ENCODE peak calls at places on chromosomes 2 and 18, in seven cellular contexts. A, D, B, I, C, Z and J are unnamed samples.
A peak's percentile ranks its signal among the peaks of the same experiment; 100 is the strongest.

GRCh38 chr2:241218131-241219029 is 29.9 kb downstream of the ANO7 start:
- DNase-seq in I (peak; percentile 88), C (peak; percentile 17), D (peak; percentile 68), B (peak; percentile 75), A (peak; percentile 31), Z (peak; percentile 71), J (peak; percentile 57)

GRCh38 chr2:136238552-136239346 is 120.8 kb upstream of the CXCR4 start:
- DNase-seq in D (no peak), Z (no peak), A (peak; percentile 4), B (no peak), I (no peak), C (peak; percentile 78), J (no peak)

GRCh38 chr2:209579236-209579749 is 155.4 kb downstream of the MAP2 start:
- DNase-seq in I (peak; percentile 60), C (no peak), Z (peak; percentile 51), D (no peak), B (no peak), A (no peak), J (no peak)

GRCh38 chr2:136386046-136386445 is 268.1 kb upstream of the CXCR4 start:
- DNase-seq in I (no peak), A (no peak), B (no peak), Z (peak; percentile 8), D (no peak), C (no peak), J (no peak)

GRCh38 chr2:233974530-233975071 is 57.4 kb downstream of the TRPM8 start:
- DNase-seq in I (peak; percentile 32), C (no peak), D (peak; percentile 76), Z (no peak), A (peak; percentile 98), B (peak; percentile 13), J (peak; percentile 98)

GRCh38 chr2:232568161-232568560 is 17.7 kb downstream of the EIF4E2 start:
- DNase-seq in A (peak; percentile 84), Z (no peak), D (no peak), B (no peak), C (no peak), I (no peak), J (peak; percentile 19)

GRCh38 chr2:105796131-105796638 is 51.5 kb downstream of the NCK2 start:
- DNase-seq in A (no peak), I (peak; percentile 52), B (no peak), D (no peak), C (no peak), Z (no peak), J (no peak)

GRCh38 chr2:46818141-46818552 is 97.5 kb downstream of the MCFD2 start:
- DNase-seq in C (no peak), Z (no peak), D (no peak), B (no peak), A (no peak), I (no peak), J (no peak)

GRCh38 chr2:231483398-231484329 is 19.4 kb upstream of the NCL start:
- DNase-seq in B (no peak), Z (peak; percentile 55), D (no peak), I (peak; percentile 39), A (no peak), C (no peak), J (no peak)

GRCh38 chr18:79611040-79611681 is 68.4 kb upstream of the CTDP1 start:
- DNase-seq in Z (peak; percentile 42), A (peak; percentile 92), C (no peak), D (no peak), I (no peak), B (peak; percentile 32), J (peak; percentile 4)

GRCh38 chr2:55365303-55365702 is 54.4 kb downstream of the CCDC88A start:
- DNase-seq in A (peak; percentile 0), I (no peak), D (no peak), B (peak; percentile 17), Z (no peak), C (no peak), J (no peak)

GRCh38 chr18:58412844-58413666 is 215.8 kb downstream of the ALPK2 start:
- DNase-seq in I (no peak), Z (no peak), B (no peak), D (no peak), A (no peak), C (no peak), J (no peak)

GRCh38 chr2:109193807-109194702 is 65.0 kb downstream of the SH3RF3 start:
- DNase-seq in A (no peak), D (no peak), C (no peak), B (no peak), I (no peak), Z (no peak), J (no peak)

GRCh38 chr2:5845798-5846197 is 153.6 kb downstream of the SOX11 start:
- DNase-seq in B (no peak), I (no peak), C (no peak), Z (no peak), A (no peak), D (no peak), J (no peak)

GRCh38 chr18:11909597-11910026 is 1.5 kb upstream of the MPPE1 start:
- DNase-seq in D (peak; percentile 26), C (no peak), A (peak; percentile 55), Z (no peak), I (no peak), B (no peak), J (no peak)

GRCh38 chr2:210768329-210768910 is 212.0 kb downstream of the CPS1 start:
- DNase-seq in A (no peak), C (no peak), I (no peak), B (no peak), Z (no peak), D (no peak), J (no peak)

GRCh38 chr2:128425731-128426620 is 107.3 kb upstream of the HS6ST1 start:
- DNase-seq in Z (no peak), A (peak; percentile 21), D (no peak), I (no peak), C (no peak), B (no peak), J (peak; percentile 45)

GRCh38 chr2:120445431-120446143 is 99.7 kb downstream of the INHBB start:
- DNase-seq in B (peak; percentile 37), I (no peak), C (no peak), D (peak; percentile 77), Z (no peak), A (peak; percentile 33), J (peak; percentile 24)

GRCh38 chr18:60676807-60677206 is 304.2 kb upstream of the MC4R start:
- DNase-seq in C (no peak), Z (no peak), B (no peak), I (no peak), A (no peak), D (no peak), J (no peak)

GRCh38 chr2:122156101-122156500 is 400.6 kb downstream of the TSN start:
- DNase-seq in Z (no peak), A (no peak), B (no peak), I (no peak), C (no peak), D (no peak), J (no peak)

GRCh38 chr2:239926587-239927234 is 98.4 kb downstream of the NDUFA10 start:
- DNase-seq in D (no peak), C (no peak), I (no peak), Z (no peak), A (peak; percentile 38), B (no peak), J (peak; percentile 41)

GRCh38 chr2:95276244-95276887 is 2.1 kb downstream of the PROM2 start:
- DNase-seq in Z (no peak), A (no peak), I (no peak), C (no peak), D (no peak), B (no peak), J (no peak)

GRCh38 chr2:95278051-95278471 is 3.8 kb downstream of the PROM2 start:
- DNase-seq in A (peak; percentile 24), D (no peak), B (no peak), I (no peak), Z (no peak), C (no peak), J (no peak)

GRCh38 chr2:95275601-95276243 is 1.5 kb downstream of the PROM2 start:
- DNase-seq in B (no peak), D (no peak), C (no peak), A (no peak), I (no peak), Z (no peak), J (no peak)

GRCh38 chr2:95277246-95277906 is 3.1 kb downstream of the PROM2 start:
- DNase-seq in B (peak; percentile 49), Z (no peak), C (no peak), D (peak; percentile 12), A (no peak), I (no peak), J (no peak)

GRCh38 chr2:95276888-95277245 is 2.6 kb downstream of the PROM2 start:
- DNase-seq in B (no peak), A (no peak), C (no peak), Z (no peak), I (no peak), D (no peak), J (no peak)
- H3K9me3 ChIP-seq in B (no peaks in the 10 kb centered on the region), A (no peaks in the 10 kb centered on the region), C (no peaks in the 10 kb centered on the region), Z (peaks cover 96% of the 10 kb centered on the region), I (no peaks in the 10 kb centered on the region), D (no peaks in the 10 kb centered on the region), J (peaks cover 29% of the 10 kb centered on the region)

GRCh38 chr2:84856785-84857184 is 24.1 kb downstream of the TRABD2A start:
- DNase-seq in Z (no peak), C (no peak), A (no peak), I (no peak), D (no peak), B (peak; percentile 19), J (no peak)

GRCh38 chr2:84857566-84857965 is 23.3 kb downstream of the TRABD2A start:
- DNase-seq in C (no peak), Z (no peak), I (no peak), A (no peak), D (no peak), B (no peak), J (no peak)

GRCh38 chr2:84858123-84858522 is 22.8 kb downstream of the TRABD2A start:
- DNase-seq in B (no peak), A (no peak), Z (no peak), C (no peak), D (no peak), I (no peak), J (no peak)

GRCh38 chr2:84854835-84855234 is 26.0 kb downstream of the TRABD2A start:
- DNase-seq in A (no peak), C (no peak), B (no peak), I (no peak), Z (no peak), D (no peak), J (no peak)

DNA sequence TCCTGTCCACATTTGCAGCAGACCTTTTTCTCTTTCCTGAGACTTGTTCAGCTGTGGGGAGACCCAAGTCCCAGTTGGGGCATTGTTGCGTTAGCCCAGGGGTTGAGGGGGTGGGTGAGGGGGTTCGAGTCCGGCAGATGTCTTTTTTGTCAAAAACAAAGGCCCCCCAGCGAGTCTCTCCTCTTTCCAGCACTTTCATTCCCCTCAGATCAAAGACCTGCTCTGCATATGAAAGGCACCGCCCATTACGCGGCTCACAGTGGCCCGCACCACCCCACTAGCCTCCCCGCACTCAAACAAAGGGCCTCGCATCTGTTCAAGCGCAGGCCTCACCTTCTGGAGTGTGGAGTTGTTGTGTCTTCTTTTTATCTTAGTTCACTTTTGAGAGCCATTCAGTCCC is 25.2 kb downstream of the TRABD2A start:
- DNase-seq in D (no peak), A (no peak), C (no peak), Z (peak; percentile 74), I (no peak), B (no peak), J (no peak)
- TF ChIP-seq RFX5 in D (no peak), A (no peak), C (no peak), Z (no peak), I (no peak), B (no peak), J (no peak)

GRCh38 chr2:148702475-148702874 is 57.9 kb downstream of the EPC2 start:
- DNase-seq in C (no peak), D (no peak), A (no peak), Z (no peak), B (no peak), I (no peak), J (no peak)
- H3K9me3 ChIP-seq in C (peaks cover 8% of the 10 kb centered on the region), D (peaks cover 22% of the 10 kb centered on the region), A (peaks cover 6% of the 10 kb centered on the region), Z (peaks cover 7% of the 10 kb centered on the region), B (peaks cover 4% of the 10 kb centered on the region), I (peaks cover 28% of the 10 kb centered on the region), J (peaks cover 31% of the 10 kb centered on the region)

GRCh38 chr2:38709515-38710194 is 41.5 kb downstream of the SRSF7 start:
- DNase-seq in C (peak; percentile 35), A (no peak), D (no peak), Z (no peak), B (no peak), I (no peak), J (no peak)
- TF ChIP-seq RFX5 in C (no peak), A (no peak), D (no peak), Z (no peak), B (no peak), I (no peak), J (no peak)